ENCODE peak calls at places on chromosomes 6 and 20, in eight cellular contexts. O is HTR-8/SVneo, R is activated B cell treated with CpG ODN at 0.5 μM for 24 hours, U is ovary, F is A549, L is epithelial cell of esophagus, V is NCI-H69, I is GM10248. Q is an unnamed sample.

GRCh38 chr6:119158057-119158848 is 79.8 kb upstream of the FAM184A start:
- DNase-seq in O (no peak), R (no peak), U (peak; percentile 31), F (no peak), L (no peak), V (no peak), I (no peak), Q (peak; percentile 97)

GRCh38 chr6:124770784-124771183 is 191.5 kb upstream of the RNF217 start:
- DNase-seq in O (no peak), R (no peak), U (no peak), F (no peak), L (no peak), V (peak; percentile 72), I (no peak), Q (no peak)

GRCh38 chr20:59207235-59207634 is 43.6 kb downstream of the ZNF831 start:
- DNase-seq in O (no peak), R (no peak), U (no peak), F (no peak), L (no peak), V (no peak), I (no peak), Q (no peak)

GRCh38 chr6:167706313-167707109 is 120.2 kb upstream of the AFDN start:
- DNase-seq in O (no peak), R (no peak), U (no peak), F (no peak), L (no peak), V (no peak), I (peak; percentile 76), Q (peak; percentile 36)

GRCh38 chr20:58213112-58213511 is 15.3 kb downstream of the ANKRD60 start:
- DNase-seq in O (no peak), R (no peak), U (no peak), F (peak; percentile 48), L (no peak), V (peak; percentile 52), I (no peak), Q (no peak)

GRCh38 chr6:105359419-105360366 is 43.2 kb downstream of the PREP start:
- DNase-seq in O (peak; percentile 59), R (no peak), U (no peak), F (peak; percentile 7), L (peak; percentile 94), V (no peak), I (no peak), Q (no peak)

GRCh38 chr6:158954778-158955177 is 45.2 kb downstream of the RSPH3 start:
- DNase-seq in O (no peak), R (no peak), U (no peak), F (no peak), L (peak; percentile 21), V (no peak), I (no peak), Q (no peak)

GRCh38 chr20:49907405-49908257 is 7.7 kb downstream of the SPATA2 start:
- DNase-seq in O (no peak), R (no peak), U (no peak), F (no peak), L (no peak), V (no peak), I (no peak), Q (no peak)

GRCh38 chr6:151154418-151154817 is 85.3 kb upstream of the AKAP12 start:
- DNase-seq in O (no peak), R (no peak), U (peak; percentile 66), F (peak; percentile 10), L (peak; percentile 21), V (no peak), I (no peak), Q (no peak)

GRCh38 chr20:58610811-58611210 is 40.3 kb upstream of the STX16 start:
- DNase-seq in O (no peak), R (no peak), U (no peak), F (no peak), L (no peak), V (no peak), I (no peak), Q (no peak)

GRCh38 chr6:26270121-26270861 is 94.7 kb upstream of the BTN3A2 start:
- DNase-seq in O (no peak), R (no peak), U (no peak), F (no peak), L (peak; percentile 18), V (peak; percentile 79), I (no peak), Q (no peak)

GRCh38 chr6:137581019-137581707 is 87.0 kb upstream of the OLIG3 start:
- DNase-seq in O (no peak), R (no peak), U (no peak), F (no peak), L (no peak), V (no peak), I (peak; percentile 24), Q (no peak)

GRCh38 chr20:41004561-41005360 is 23.9 kb upstream of the TOP1 start:
- DNase-seq in O (no peak), R (no peak), U (no peak), F (no peak), L (peak; percentile 84), V (peak; percentile 48), I (no peak), Q (no peak)

GRCh38 chr6:133185731-133186130 is 55.4 kb upstream of the EYA4 start:
- DNase-seq in O (no peak), R (no peak), U (no peak), F (no peak), L (no peak), V (no peak), I (no peak), Q (no peak)

GRCh38 chr6:3749991-3750323 is 1.6 kb downstream of the PXDC1 start:
- DNase-seq in O (peak; percentile 36), R (no peak), U (peak; percentile 87), F (no peak), L (peak; percentile 87), V (peak; percentile 53), I (no peak), Q (no peak)

GRCh38 chr6:138085839-138086222 is 21.4 kb downstream of the PERP start:
- DNase-seq in O (no peak), R (no peak), U (no peak), F (no peak), L (no peak), V (no peak), I (no peak), Q (no peak)

GRCh38 chr20:25048519-25048952 is 9.4 kb downstream of the ACSS1 start:
- DNase-seq in O (no peak), R (no peak), U (peak; percentile 11), F (no peak), L (no peak), V (no peak), I (no peak), Q (no peak)

GRCh38 chr20:45878076-45878731 is 2.8 kb upstream of the ZSWIM1 start:
- DNase-seq in O (no peak), R (no peak), U (peak; percentile 63), F (no peak), L (no peak), V (no peak), I (no peak), Q (no peak)

GRCh38 chr6:20211037-20211940 is 980 bp downstream of the MBOAT1 start:
- DNase-seq in O (peak; percentile 27), R (no peak), U (no peak), F (no peak), L (peak; percentile 86), V (peak; percentile 49), I (peak; percentile 29), Q (peak; percentile 53)

GRCh38 chr20:2101057-2101934 is at the start of gene STK35:
- DNase-seq in O (peak; percentile 62), R (no peak), U (peak; percentile 71), F (peak; percentile 91), L (no peak), V (peak; percentile 91), I (peak; percentile 83), Q (peak; percentile 52)

GRCh38 chr20:17287503-17287902 is 60.7 kb downstream of the PCSK2 start:
- DNase-seq in O (no peak), R (no peak), U (no peak), F (no peak), L (no peak), V (peak; percentile 49), I (no peak), Q (no peak)

GRCh38 chr20:38927902-38928578 is 1.8 kb downstream of the FAM83D start:
- DNase-seq in O (no peak), R (no peak), U (no peak), F (no peak), L (peak; percentile 59), V (peak; percentile 20), I (no peak), Q (no peak)

GRCh38 chr6:83767033-83767432 is 58.1 kb upstream of the SNAP91 start:
- DNase-seq in O (no peak), R (no peak), U (no peak), F (no peak), L (no peak), V (no peak), I (no peak), Q (no peak)

GRCh38 chr6:45997875-45998506 is 17.7 kb downstream of the CLIC5 start:
- DNase-seq in O (no peak), R (no peak), U (no peak), F (no peak), L (no peak), V (no peak), I (no peak), Q (no peak)

GRCh38 chr6:63424636-63425035 is 104.9 kb upstream of the LGSN start:
- DNase-seq in O (no peak), R (no peak), U (no peak), F (no peak), L (no peak), V (no peak), I (no peak), Q (no peak)

GRCh38 chr6:73656501-73657145 is 2.8 kb upstream of the SLC17A5 start:
- DNase-seq in O (no peak), R (no peak), U (no peak), F (no peak), L (no peak), V (no peak), I (no peak), Q (no peak)

GRCh38 chr6:22214314-22214713 is 82.5 kb downstream of the PRL start:
- DNase-seq in O (no peak), R (no peak), U (no peak), F (no peak), L (no peak), V (no peak), I (no peak), Q (no peak)

GRCh38 chr6:1235825-1236224 is 76.1 kb upstream of the FOXQ1 start:
- DNase-seq in O (no peak), R (no peak), U (no peak), F (no peak), L (no peak), V (no peak), I (no peak), Q (no peak)

GRCh38 chr20:63769891-63770474 is 30.4 kb downstream of the SLC2A4RG start:
- DNase-seq in O (no peak), R (no peak), U (no peak), F (no peak), L (no peak), V (no peak), I (no peak), Q (no peak)

GRCh38 chr6:34951741-34952140 is 62.7 kb downstream of the ANKS1A start:
- DNase-seq in O (no peak), R (no peak), U (no peak), F (no peak), L (no peak), V (peak; percentile 59), I (no peak), Q (no peak)

GRCh38 chr20:20369353-20370086 is 1.6 kb downstream of the INSM1 start:
- DNase-seq in O (no peak), R (peak; percentile 27), U (no peak), F (no peak), L (peak; percentile 55), V (peak; percentile 90), I (no peak), Q (no peak)

GRCh38 chr6:129350278-129350677 is 359.7 kb downstream of the ARHGAP18 start:
- DNase-seq in O (no peak), R (no peak), U (no peak), F (no peak), L (peak; percentile 9), V (no peak), I (no peak), Q (no peak)

GRCh38 chr20:4613718-4614620 is 107.7 kb upstream of the PRND start:
- DNase-seq in O (no peak), R (peak; percentile 23), U (peak; percentile 31), F (peak; percentile 60), L (peak; percentile 82), V (peak; percentile 52), I (peak; percentile 42), Q (no peak)

GRCh38 chr20:37903317-37904007 is 535 bp downstream of the VSTM2L start:
- DNase-seq in O (no peak), R (peak; percentile 23), U (no peak), F (peak; percentile 41), L (no peak), V (peak; percentile 30), I (peak; percentile 36), Q (no peak)